ENCODE peak calls at places on chromosomes 7 and 10, in four cellular contexts. M is IMR-90, Z is mesenchymal stem cell, V is H1. Q is an unnamed sample.

GRCh38 chr10:122487231-122487765 is 25.9 kb downstream of the HTRA1 start:
- DNase-seq in Z (peak; percentile 90), M (peak; percentile 78), V (no peak), Q (no peak)

GRCh38 chr10:6507311-6507710 is 72.8 kb downstream of the PRKCQ start:
- DNase-seq in M (no peak), V (no peak), Z (no peak), Q (no peak)

GRCh38 chr7:87448427-87448826 is 27.1 kb downstream of the ABCB4 start:
- DNase-seq in M (no peak), Z (no peak), V (no peak), Q (no peak)

GRCh38 chr7:2018786-2019692 is 213.7 kb downstream of the MAD1L1 start:
- DNase-seq in Z (peak; percentile 58), M (peak; percentile 82), V (no peak), Q (no peak)

GRCh38 chr7:132485600-132486594 is 90.4 kb downstream of the PLXNA4 start:
- DNase-seq in M (no peak), Z (no peak), V (no peak), Q (no peak)

GRCh38 chr10:7412482-7413251 is 1.8 kb upstream of the SFMBT2 start:
- DNase-seq in M (no peak), Z (peak; percentile 33), V (no peak), Q (no peak)

GRCh38 chr10:64097391-64098122 is 576.4 kb downstream of the REEP3 start:
- DNase-seq in M (no peak), Z (no peak), V (no peak), Q (no peak)

GRCh38 chr10:59839576-59839975 is 66.8 kb downstream of the CCDC6 start:
- DNase-seq in M (peak; percentile 71), V (no peak), Z (peak; percentile 77), Q (no peak)

GRCh38 chr7:128841961-128842673 is 11.9 kb downstream of the FLNC start:
- DNase-seq in V (no peak), M (peak; percentile 69), Z (peak; percentile 51), Q (peak; percentile 36)

GRCh38 chr7:77550586-77550985 is 13.5 kb downstream of the PTPN12 start:
- DNase-seq in V (no peak), Z (no peak), M (peak; percentile 22), Q (no peak)

GRCh38 chr7:44382459-44383300 is 57.3 kb upstream of the CAMK2B start:
- DNase-seq in V (no peak), M (peak; percentile 43), Z (peak; percentile 66), Q (no peak)

GRCh38 chr10:105875050-105875449 is 1234.0 kb downstream of the SORCS3 start:
- DNase-seq in Z (no peak), M (no peak), V (no peak), Q (no peak)

GRCh38 chr10:45592926-45593325 is 79.6 kb downstream of the ZFAND4 start:
- DNase-seq in Z (no peak), V (no peak), M (no peak), Q (no peak)

GRCh38 chr7:27091936-27092752 is 3.7 kb downstream of the HOXA1 start:
- DNase-seq in M (no peak), Z (no peak), V (no peak), Q (peak; percentile 3)

GRCh38 chr7:138184191-138184590 is 107.9 kb downstream of the AKR1D1 start:
- DNase-seq in M (no peak), Z (no peak), V (no peak), Q (no peak)

GRCh38 chr10:14953452-14954000 is 370 bp downstream of the DCLRE1C start:
- DNase-seq in V (no peak), M (peak; percentile 67), Z (peak; percentile 83), Q (no peak)

GRCh38 chr7:37052673-37053072 is 328.4 kb upstream of the AOAH start:
- DNase-seq in Z (peak; percentile 76), V (peak; percentile 33), M (peak; percentile 36), Q (peak; percentile 67)

GRCh38 chr10:34967411-34967880 is 122.7 kb downstream of the CUL2 start:
- DNase-seq in M (peak; percentile 38), Z (no peak), V (no peak), Q (no peak)

GRCh38 chr10:69220041-69220451 is at the start of gene HKDC1:
- DNase-seq in M (no peak), V (no peak), Z (no peak), Q (no peak)

GRCh38 chr10:3081383-3081981 is 14.1 kb downstream of the PFKP start:
- DNase-seq in V (no peak), M (no peak), Z (no peak), Q (no peak)

GRCh38 chr10:24287559-24288195 is 78.7 kb downstream of the KIAA1217 start:
- DNase-seq in Z (no peak), V (no peak), M (no peak), Q (no peak)

GRCh38 chr10:92241158-92241500 is 49.7 kb downstream of the CPEB3 start:
- DNase-seq in M (peak; percentile 9), V (no peak), Z (no peak), Q (peak; percentile 44)

GRCh38 chr7:122544463-122544862 is 154.5 kb downstream of the RNF133 start:
- DNase-seq in V (no peak), M (no peak), Z (no peak), Q (no peak)

GRCh38 chr7:65832281-65832680 is 40.6 kb upstream of the VKORC1L1 start:
- DNase-seq in M (peak; percentile 59), Z (peak; percentile 36), V (no peak), Q (peak; percentile 20)

GRCh38 chr7:94396044-94396443 is 1.3 kb downstream of the COL1A2 start:
- DNase-seq in Z (peak; percentile 64), M (peak; percentile 74), V (no peak), Q (no peak)

GRCh38 chr10:101775273-101776131 is at the start of gene FGF8:
- DNase-seq in M (no peak), Z (no peak), V (no peak), Q (no peak)

GRCh38 chr10:124249196-124249595 is 155.8 kb upstream of the CHST15 start:
- DNase-seq in Z (no peak), V (no peak), M (no peak), Q (no peak)

GRCh38 chr7:47100815-47101435 is 481.0 kb downstream of the TNS3 start:
- DNase-seq in V (peak; percentile 27), M (peak; percentile 43), Z (peak; percentile 51), Q (peak; percentile 20)

GRCh38 chr7:99076615-99077014 is 67.3 kb downstream of the SMURF1 start:
- DNase-seq in Z (no peak), M (no peak), V (no peak), Q (no peak)

GRCh38 chr10:91593366-91593765 is 39.5 kb downstream of the PPP1R3C start:
- DNase-seq in Z (no peak), M (no peak), V (no peak), Q (no peak)

GRCh38 chr10:17025444-17026295 is 103.9 kb downstream of the CUBN start:
- DNase-seq in Z (peak; percentile 99), M (peak; percentile 99), V (no peak), Q (no peak)

GRCh38 chr7:100066953-100067352 is 14.6 kb downstream of the ZNF3 start:
- DNase-seq in M (no peak), V (no peak), Z (no peak), Q (no peak)

GRCh38 chr10:7492660-7493046 is 81.8 kb upstream of the SFMBT2 start:
- DNase-seq in V (no peak), M (no peak), Z (no peak), Q (no peak)

GRCh38 chr7:68684246-68684850 is 913.9 kb upstream of the AUTS2 start:
- DNase-seq in M (peak; percentile 17), V (no peak), Z (no peak), Q (peak; percentile 15)

GRCh38 chr10:63703113-63703670 is 182.0 kb downstream of the REEP3 start:
- DNase-seq in Z (peak; percentile 28), M (peak; percentile 43), V (no peak), Q (no peak)

GRCh38 chr7:115229401-115230083 is 307.6 kb downstream of the MDFIC start:
- DNase-seq in V (no peak), M (no peak), Z (no peak), Q (no peak)
- H2BK15ac ChIP-seq in V (no peak overlapping the region), M (no peak overlapping the region), Z (no peak overlapping the region), Q (no peak overlapping the region)

GRCh38 chr10:110008518-110009339 is 945 bp downstream of the ADD3 start:
- DNase-seq in Z (no peak), V (no peak), M (no peak), Q (peak; percentile 15)

GRCh38 chr10:110005716-110006115 is 2.1 kb upstream of the ADD3 start:
- DNase-seq in V (no peak), Z (peak; percentile 86), M (peak; percentile 88), Q (no peak)

GRCh38 chr10:110007701-110008517 is at the start of gene ADD3:
- DNase-seq in Z (peak; percentile 95), V (peak; percentile 90), M (peak; percentile 91), Q (peak; percentile 98)

GRCh38 chr10:110007171-110007700 is 548 bp upstream of the ADD3 start:
- DNase-seq in Z (no peak), M (peak; percentile 21), V (no peak), Q (no peak)

DNA sequence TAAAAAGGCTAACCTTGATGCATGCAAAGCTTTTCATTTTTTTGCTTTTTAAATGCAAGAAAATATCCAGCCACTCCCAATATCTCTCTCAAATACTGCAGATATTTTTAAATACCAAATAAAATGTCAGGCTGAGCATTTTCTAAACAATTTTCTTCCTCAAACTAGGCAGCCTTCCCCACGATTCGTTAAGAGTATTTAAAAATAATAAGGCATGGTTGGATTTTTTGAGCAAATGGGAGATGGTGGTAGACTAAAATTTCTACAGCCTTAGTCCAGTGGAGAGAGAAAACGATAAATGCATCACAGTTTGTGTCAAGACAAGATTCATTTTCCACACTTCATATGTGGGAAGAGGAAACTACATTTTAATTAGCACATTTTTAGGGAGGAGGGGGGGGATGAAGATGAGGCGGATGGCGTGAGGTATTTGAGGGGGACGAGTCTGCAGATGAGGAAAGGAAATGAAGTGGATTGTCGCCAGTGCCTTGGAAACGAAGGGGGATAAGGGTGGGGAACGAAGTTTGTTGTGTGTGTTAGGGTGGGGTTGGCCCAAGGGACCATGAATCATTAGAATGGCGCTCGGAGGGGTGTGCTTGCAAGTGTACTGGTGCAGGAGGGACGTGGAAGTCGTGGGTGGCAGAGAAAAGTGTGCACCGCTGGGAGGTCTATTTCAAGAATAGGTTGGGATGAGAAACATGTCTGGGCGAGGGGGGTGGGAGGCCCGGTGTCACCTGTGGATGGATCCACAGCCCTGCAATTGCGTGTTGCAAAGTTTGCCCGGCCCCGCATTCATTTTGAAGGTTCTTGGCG is 1.2 kb upstream of the ADD3 start:
- DNase-seq in M (peak; percentile 70), Z (peak; percentile 69), V (no peak), Q (peak; percentile 31)
- H3K14ac ChIP-seq in M (peak overlapping the region; percentile 92), Z (no peak overlapping the region), V (no peak overlapping the region), Q (no peak overlapping the region)

DNA sequence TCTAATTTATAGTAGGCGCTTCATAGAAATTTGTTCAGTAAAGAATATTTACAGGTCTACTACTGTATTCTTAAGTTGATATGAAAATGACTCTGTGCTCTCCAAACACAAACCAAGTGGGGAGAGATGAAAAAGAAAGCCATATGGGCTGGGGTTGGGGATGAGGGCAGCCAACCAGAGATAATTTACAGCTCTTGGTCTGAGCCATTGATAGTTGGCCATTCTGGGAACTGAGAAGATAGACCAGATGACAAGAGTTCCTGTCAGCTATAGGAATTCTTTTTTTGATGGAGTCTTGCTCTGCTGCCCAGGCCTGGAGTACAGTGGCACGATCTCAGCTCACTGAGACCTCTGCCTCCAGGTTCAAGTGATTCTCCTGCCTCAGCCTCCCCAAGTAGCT is 57.4 kb downstream of the LAMB4 start:
- DNase-seq in Z (no peak), V (no peak), M (no peak), Q (no peak)
- H3K36me3 ChIP-seq in Z (no peaks in the 10 kb centered on the region), V (no peaks in the 10 kb centered on the region), M (no peaks in the 10 kb centered on the region), Q (no peaks in the 10 kb centered on the region)

DNA sequence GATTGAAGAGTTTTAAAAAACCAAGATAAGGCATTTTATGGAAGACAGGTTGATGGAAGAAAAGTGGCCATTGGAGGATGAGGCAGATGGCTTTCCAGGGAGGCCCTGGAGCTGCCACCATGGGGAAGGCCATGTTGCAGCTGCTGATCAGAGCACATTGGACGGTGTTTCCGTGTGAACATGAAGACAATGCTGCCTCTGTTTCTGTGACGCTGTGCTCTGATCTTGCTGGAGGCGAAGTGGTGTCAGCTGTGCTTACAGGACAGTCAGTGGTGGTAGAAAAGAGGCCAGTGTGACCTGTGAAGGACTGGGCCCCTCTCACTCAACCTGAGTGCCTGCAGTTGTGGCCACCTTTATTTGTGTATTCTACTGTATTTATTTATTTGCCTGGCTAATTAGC is 132.9 kb downstream of the FAM204A start:
- DNase-seq in M (no peak), Z (no peak), V (no peak), Q (no peak)
- H2BK15ac ChIP-seq in M (no peak overlapping the region), Z (no peak overlapping the region), V (no peak overlapping the region), Q (no peak overlapping the region)